ENCODE peak calls at places on chromosomes 11 and 22, in five cellular contexts. R is brain microvascular endothelial cell, W is GM23338, I is body of pancreas, B is heart left ventricle. D is an unnamed sample.

GRCh38 chr11:64762277-64762915 is 2.6 kb upstream of the PYGM start:
- DNase-seq in W (peak), I (no peak), B (no peak), R (no peak), D (no peak)

GRCh38 chr11:8765294-8765693 is 82.7 kb downstream of the RPL27A start:
- DNase-seq in R (peak), I (peak), B (no peak), W (no peak), D (no peak)

GRCh38 chr11:2697871-2698270 is 1.9 kb downstream of the KCNQ1OT1 start:
- DNase-seq in B (no peak), R (no peak), W (no peak), I (no peak), D (no peak)

GRCh38 chr11:27081056-27081455 is 40.4 kb downstream of the BBOX1 start:
- DNase-seq in I (no peak), B (no peak), W (no peak), R (peak), D (no peak)

GRCh38 chr11:28231475-28231874 is 123.3 kb downstream of the METTL15 start:
- DNase-seq in R (no peak), I (no peak), B (no peak), W (no peak), D (no peak)

GRCh38 chr11:105315287-105315686 is 175.7 kb upstream of the CARD18 start:
- DNase-seq in W (peak), R (no peak), I (no peak), B (no peak), D (no peak)

GRCh38 chr22:31337178-31337577 is 9.0 kb downstream of the PATZ1 start:
- DNase-seq in B (no peak), I (no peak), R (no peak), W (no peak), D (no peak)

GRCh38 chr11:88404932-88405710 is 67.6 kb upstream of the CTSC start:
- DNase-seq in I (no peak), B (no peak), W (no peak), R (no peak), D (no peak)

GRCh38 chr11:79290766-79291165 is 150.1 kb downstream of the TENM4 start:
- DNase-seq in W (no peak), R (no peak), B (no peak), I (no peak), D (no peak)

GRCh38 chr11:11843233-11843632 is 1.5 kb downstream of the USP47 start:
- DNase-seq in W (no peak), I (peak), R (peak), B (no peak), D (peak)

GRCh38 chr11:353315-353857 is 15.9 kb upstream of the B4GALNT4 start:
- DNase-seq in B (peak), I (peak), R (peak), W (peak), D (no peak)

GRCh38 chr22:33000342-33001280 is 57.6 kb downstream of the SYN3 start:
- DNase-seq in B (peak), I (peak), W (peak), R (peak), D (peak)

GRCh38 chr11:134033696-134034491 is 35.0 kb upstream of the JAM3 start:
- DNase-seq in W (peak), B (peak), I (peak), R (peak), D (peak)

GRCh38 chr11:120212926-120213325 is 2.1 kb downstream of the OAF start:
- DNase-seq in R (no peak), B (no peak), W (no peak), I (no peak), D (no peak)

GRCh38 chr11:130070109-130070828 is 575 bp downstream of the APLP2 start:
- DNase-seq in I (peak), R (no peak), B (peak), W (peak), D (peak)

GRCh38 chr11:117181586-117182550 is 3.3 kb downstream of the SIDT2 start:
- DNase-seq in B (no peak), R (no peak), W (no peak), I (peak), D (no peak)
- H3K27ac ChIP-seq in B (no peak), R (no peak), W (no peak), I (peak), D (no peak)

GRCh38 chr11:34343686-34344085 is 14.1 kb downstream of the ABTB2 start:
- DNase-seq in I (no peak), R (no peak), B (no peak), W (no peak), D (no peak)

GRCh38 chr11:34343153-34343552 is 14.7 kb downstream of the ABTB2 start:
- DNase-seq in R (peak), B (no peak), W (no peak), I (no peak), D (no peak)

GRCh38 chr11:34340653-34341052 is 17.2 kb downstream of the ABTB2 start:
- DNase-seq in I (no peak), W (no peak), B (no peak), R (no peak), D (no peak)

GRCh38 chr11:34341096-34341495 is 16.7 kb downstream of the ABTB2 start:
- DNase-seq in B (no peak), I (no peak), W (no peak), R (no peak), D (no peak)

DNA sequence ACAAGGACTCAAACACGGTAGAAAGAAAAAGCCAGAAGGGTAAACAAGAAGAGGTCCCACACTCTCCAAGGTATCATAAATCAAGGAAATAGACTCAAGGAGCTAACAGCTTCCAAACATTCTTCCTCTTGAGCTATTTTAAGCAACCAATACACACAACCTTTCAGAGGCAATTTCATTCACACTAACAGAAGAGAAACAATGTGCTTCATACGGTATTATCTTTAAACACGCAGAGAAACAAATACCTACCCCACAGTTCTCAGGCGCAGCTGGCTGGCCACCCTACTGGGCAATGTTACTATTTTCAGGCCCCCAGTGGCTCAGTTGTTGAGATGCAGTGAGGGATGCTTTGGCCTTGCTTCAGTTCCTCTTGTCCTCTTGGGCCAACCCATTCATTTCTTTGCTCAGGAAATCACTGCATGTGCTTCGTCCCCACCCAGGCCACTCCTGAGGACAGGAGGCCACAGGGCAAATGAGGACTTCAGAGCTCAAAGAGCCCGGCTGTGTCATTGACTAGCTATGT is 15.7 kb downstream of the ABTB2 start:
- DNase-seq in R (no peak), I (no peak), W (peak), B (peak), D (no peak)
- H3K27ac ChIP-seq in R (no peak), I (no peak), W (no peak), B (no peak), D (no peak)

GRCh38 chr11:6225024-6225423 is 9.4 kb downstream of the FHIP1B start:
- DNase-seq in I (no peak), B (no peak), R (no peak), W (no peak), D (no peak)

GRCh38 chr11:6223854-6224253 is 10.6 kb downstream of the FHIP1B start:
- DNase-seq in R (no peak), B (no peak), I (no peak), W (no peak), D (no peak)

GRCh38 chr11:6224421-6224820 is 10.0 kb downstream of the FHIP1B start:
- DNase-seq in I (no peak), B (no peak), W (no peak), R (no peak), D (no peak)

GRCh38 chr11:6228520-6228919 is 5.9 kb downstream of the FHIP1B start:
- DNase-seq in B (no peak), I (no peak), W (no peak), R (no peak), D (no peak)

DNA sequence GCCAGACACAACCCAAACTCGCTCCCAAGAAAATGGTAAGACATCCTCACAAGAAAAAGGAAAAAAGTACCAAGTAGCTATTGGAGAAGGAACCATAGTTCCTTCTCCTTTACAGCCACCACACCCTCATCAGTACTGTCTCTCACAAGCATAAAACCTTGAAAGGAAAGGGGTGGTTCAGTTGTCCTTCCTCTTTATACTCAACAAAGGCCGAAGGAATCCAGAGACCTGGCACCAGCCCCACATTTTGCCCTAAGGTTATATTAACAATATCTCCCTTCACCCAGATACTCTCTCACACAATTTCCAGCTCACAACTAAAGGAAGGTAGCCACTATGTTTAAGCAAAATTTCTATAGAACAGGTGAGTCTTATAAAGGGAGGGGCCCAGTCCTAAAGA is 8.5 kb downstream of the FHIP1B start:
- DNase-seq in B (no peak), I (no peak), R (no peak), W (no peak), D (no peak)
- H3K27ac ChIP-seq in B (peak), I (no peak), R (no peak), W (no peak), D (no peak)

DNA sequence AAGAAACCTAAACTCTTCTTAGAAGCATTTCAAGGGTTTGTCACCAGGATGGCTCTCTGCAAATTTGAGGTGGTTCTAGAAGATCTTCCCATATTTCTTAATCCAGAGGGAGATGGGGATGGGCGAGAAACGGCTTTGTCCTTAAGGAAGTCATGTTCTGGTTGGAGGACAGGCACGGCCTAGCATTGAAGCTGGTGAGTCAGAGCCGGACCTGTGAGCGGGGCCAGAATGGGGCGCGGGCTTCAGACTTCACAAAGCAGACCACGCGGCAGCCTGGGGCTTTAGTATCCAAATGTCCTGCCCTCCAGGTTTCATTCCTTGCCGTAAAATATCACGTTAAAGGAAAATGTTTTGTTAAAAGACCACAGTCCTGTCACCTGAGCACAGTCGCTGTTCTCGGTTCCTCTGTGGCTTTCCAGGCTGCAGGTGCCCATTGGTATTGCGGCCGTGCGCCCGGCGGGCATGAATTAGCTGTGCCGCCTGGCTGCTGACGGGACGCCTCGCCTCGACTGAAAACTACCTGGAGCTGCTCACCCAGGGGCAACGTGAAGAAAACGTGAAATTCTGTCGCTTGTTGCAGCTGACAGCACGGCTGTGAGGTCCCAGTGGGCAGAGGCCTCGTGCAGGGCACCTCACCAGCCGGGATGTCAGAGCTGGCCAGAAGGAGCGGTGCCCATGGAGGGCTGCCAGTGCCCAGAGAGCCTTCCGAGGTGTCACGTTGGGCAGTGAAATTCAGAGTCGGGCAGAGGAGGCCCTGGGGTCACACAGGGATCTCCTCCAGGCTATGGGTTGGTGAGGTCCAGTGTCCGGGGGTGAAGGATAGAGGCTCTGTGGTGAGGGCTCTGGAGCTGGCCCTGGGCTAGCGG is 59.0 kb downstream of the LRP5 start:
- DNase-seq in I (no peak), R (peak), W (no peak), B (no peak), D (no peak)
- H3K27ac ChIP-seq in I (no peak), R (peak), W (no peak), B (peak), D (no peak)

DNA sequence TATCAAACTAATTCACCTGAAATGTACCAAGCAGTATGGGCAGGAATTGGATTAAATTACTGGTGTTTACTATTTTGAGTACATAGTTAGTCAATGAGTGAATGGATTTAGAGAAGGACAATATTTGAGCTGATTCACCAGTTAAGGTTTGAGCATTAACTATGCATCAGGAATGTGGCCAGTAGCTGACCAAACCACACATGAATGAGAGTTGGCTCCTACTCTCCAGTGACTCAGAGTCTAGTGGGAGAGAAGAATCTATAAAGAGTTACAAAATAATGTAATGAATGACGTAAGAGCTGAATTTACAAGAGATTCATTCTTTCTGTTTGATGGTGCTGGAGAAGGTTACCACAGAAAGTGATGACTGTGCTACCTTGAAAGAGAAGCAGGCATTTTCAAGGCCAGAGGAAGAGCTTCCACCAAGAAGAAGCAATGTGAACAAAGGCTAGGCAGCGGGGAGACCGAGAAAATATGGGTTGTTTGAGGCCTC is 6.6 kb downstream of the IL18 start:
- DNase-seq in B (no peak), R (peak), I (peak), W (no peak), D (no peak)
- H3K27ac ChIP-seq in B (no peak), R (peak), I (peak), W (peak), D (no peak)

GRCh38 chr22:46641829-46642266 is 21.7 kb downstream of the GRAMD4 start:
- DNase-seq in W (no peak), B (no peak), R (no peak), I (no peak), D (no peak)
- H3K27ac ChIP-seq in W (no peak), B (no peak), R (no peak), I (no peak), D (no peak)

GRCh38 chr22:23789638-23790037 is 2.9 kb downstream of the SMARCB1 start:
- DNase-seq in R (no peak), W (no peak), B (no peak), I (no peak), D (no peak)

GRCh38 chr22:23790819-23791736 is 4.3 kb downstream of the SMARCB1 start:
- DNase-seq in I (no peak), B (peak), R (no peak), W (no peak), D (no peak)

GRCh38 chr22:23789121-23789520 is 2.4 kb downstream of the SMARCB1 start:
- DNase-seq in R (no peak), I (no peak), W (peak), B (no peak), D (no peak)

GRCh38 chr22:23793326-23793725 is 6.6 kb downstream of the SMARCB1 start:
- DNase-seq in I (no peak), R (no peak), W (no peak), B (no peak), D (no peak)

DNA sequence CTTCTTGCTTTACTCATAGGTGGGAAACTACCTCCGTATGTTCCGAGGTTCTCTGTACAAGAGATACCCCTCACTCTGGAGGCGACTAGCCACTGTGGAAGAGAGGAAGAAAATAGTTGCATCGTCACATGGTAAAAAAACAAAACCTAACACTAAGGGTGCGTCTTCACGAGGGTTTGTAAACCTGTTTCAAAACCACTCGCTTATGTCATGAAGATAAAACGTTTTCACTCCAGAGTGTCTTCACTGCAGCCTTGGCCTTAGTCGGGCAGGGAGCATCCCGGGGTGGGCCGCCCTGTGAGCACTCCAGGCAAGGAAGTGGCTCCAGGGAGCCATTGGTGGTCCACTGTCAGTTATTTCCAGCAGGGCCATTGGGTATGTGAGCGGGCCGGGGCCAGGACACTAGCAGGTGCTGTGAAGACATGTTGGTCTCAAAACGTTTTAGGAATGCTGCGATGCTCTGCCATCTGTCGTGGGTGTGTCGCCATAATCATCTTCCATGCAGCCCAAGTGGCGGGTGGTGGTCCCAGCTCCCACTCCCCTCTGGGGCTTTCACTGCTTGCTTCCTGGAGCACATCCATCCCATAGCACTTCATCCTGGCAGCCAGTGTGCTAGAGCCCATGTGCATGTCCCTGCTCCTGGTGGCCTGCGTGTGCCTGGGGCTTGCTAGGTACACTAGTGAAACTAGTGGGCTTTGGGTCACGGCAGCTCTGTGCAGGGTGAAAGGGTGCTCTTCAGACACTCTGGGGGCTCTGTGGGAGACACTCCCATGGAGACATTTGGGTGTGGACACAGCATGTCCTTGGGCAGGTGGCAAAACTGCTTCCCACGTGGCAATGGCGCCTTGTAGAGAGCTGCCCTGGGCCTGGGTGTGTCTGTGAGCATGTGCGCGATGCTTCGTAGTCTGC is 5.2 kb downstream of the SMARCB1 start:
- DNase-seq in I (no peak), R (no peak), W (no peak), B (no peak), D (no peak)
- H3K27ac ChIP-seq in I (no peak), R (no peak), W (peak), B (no peak), D (no peak)